ENCODE peak calls at places on chromosomes 5 and 9, in six cellular contexts. C is AG04450, R is AML-193, P is left kidney, N is DMS 273 treated with DMSO at 0.1 percent for 48 hours, W is GM10248. M is an unnamed sample.

GRCh38 chr5:179794575-179794974 is 789 bp downstream of the LTC4S start:
- DNase-seq in C (no peak), R (no peak), P (no peak), N (no peak), W (no peak), M (no peak)

GRCh38 chr5:56128166-56128565 is 105.0 kb downstream of the ANKRD55 start:
- DNase-seq in C (no peak), R (no peak), P (no peak), N (no peak), W (no peak), M (no peak)

GRCh38 chr9:8733096-8733954 is 933.7 kb upstream of the DMAC1 start:
- DNase-seq in C (no peak), R (no peak), P (peak), N (peak), W (no peak), M (no peak)

GRCh38 chr9:133269537-133270357 is 5.3 kb downstream of the ABO start:
- DNase-seq in C (no peak), R (no peak), P (peak), N (no peak), W (no peak), M (no peak)

GRCh38 chr9:14212116-14212515 is 101.8 kb downstream of the NFIB start:
- DNase-seq in C (peak), R (no peak), P (no peak), N (no peak), W (no peak), M (no peak)

GRCh38 chr9:17322882-17323864 is 188.3 kb downstream of the CNTLN start:
- DNase-seq in C (no peak), R (no peak), P (peak), N (peak), W (no peak), M (no peak)

GRCh38 chr9:129888809-129889460 is 53.7 kb downstream of the USP20 start:
- DNase-seq in C (no peak), R (no peak), P (no peak), N (no peak), W (peak), M (peak)

GRCh38 chr5:90565491-90565890 is 6.9 kb downstream of the ADGRV1 start:
- DNase-seq in C (no peak), R (no peak), P (no peak), N (no peak), W (no peak), M (no peak)

GRCh38 chr9:94693485-94694191 is 32.9 kb upstream of the AOPEP start:
- DNase-seq in C (no peak), R (no peak), P (no peak), N (no peak), W (no peak), M (no peak)

GRCh38 chr9:128175743-128176142 is 15.6 kb downstream of the CIZ1 start:
- DNase-seq in C (no peak), R (no peak), P (no peak), N (no peak), W (no peak), M (no peak)

GRCh38 chr5:179906795-179907569 is 715 bp downstream of the TBC1D9B start:
- DNase-seq in C (no peak), R (peak), P (peak), N (no peak), W (no peak), M (no peak)

GRCh38 chr9:31556667-31557463 is 827.6 kb upstream of the ACO1 start:
- DNase-seq in C (no peak), R (no peak), P (no peak), N (no peak), W (no peak), M (no peak)

GRCh38 chr5:58452566-58453258 is 7.2 kb downstream of the PLK2 start:
- DNase-seq in C (no peak), R (no peak), P (no peak), N (no peak), W (no peak), M (no peak)

GRCh38 chr9:106843361-106843760 is 19.6 kb upstream of the ZNF462 start:
- DNase-seq in C (no peak), R (no peak), P (no peak), N (no peak), W (no peak), M (no peak)

GRCh38 chr5:26761040-26761439 is 277.3 kb downstream of the CDH9 start:
- DNase-seq in C (no peak), R (no peak), P (peak), N (no peak), W (no peak), M (no peak)

GRCh38 chr5:32173394-32174010 is 617 bp downstream of the GOLPH3 start:
- DNase-seq in C (no peak), R (peak), P (peak), N (peak), W (peak), M (peak)

GRCh38 chr5:37859805-37860204 is 20.0 kb upstream of the GDNF start:
- DNase-seq in C (no peak), R (no peak), P (no peak), N (no peak), W (peak), M (no peak)

GRCh38 chr5:14490309-14490711 is 91.3 kb upstream of the OTULINL start:
- DNase-seq in C (no peak), R (no peak), P (no peak), N (no peak), W (no peak), M (no peak)

GRCh38 chr9:126471084-126471611 is 142.6 kb upstream of the LMX1B start:
- DNase-seq in C (no peak), R (peak), P (no peak), N (no peak), W (peak), M (peak)

GRCh38 chr5:175591293-175591692 is 66.6 kb upstream of the HRH2 start:
- DNase-seq in C (no peak), R (no peak), P (no peak), N (no peak), W (no peak), M (no peak)

GRCh38 chr9:114507726-114508125 is 2.5 kb upstream of the WHRN start:
- DNase-seq in C (no peak), R (peak), P (peak), N (no peak), W (peak), M (no peak)

GRCh38 chr9:81058776-81059175 is 630.6 kb downstream of the TLE1 start:
- DNase-seq in C (no peak), R (no peak), P (no peak), N (no peak), W (no peak), M (no peak)

GRCh38 chr5:176727983-176728675 is 80.8 kb downstream of the TSPAN17 start:
- DNase-seq in C (no peak), R (no peak), P (no peak), N (no peak), W (no peak), M (no peak)

GRCh38 chr5:88480766-88481499 is 212.3 kb upstream of the TMEM161B start:
- DNase-seq in C (no peak), R (no peak), P (peak), N (peak), W (no peak), M (no peak)

GRCh38 chr9:125548141-125548540 is 158.9 kb downstream of the MAPKAP1 start:
- DNase-seq in C (no peak), R (no peak), P (no peak), N (no peak), W (no peak), M (no peak)

GRCh38 chr5:433836-434235 is 9.1 kb upstream of the EXOC3 start:
- DNase-seq in C (no peak), R (no peak), P (no peak), N (no peak), W (no peak), M (no peak)

GRCh38 chr9:69036319-69036718 is 767 bp downstream of the FXN start:
- DNase-seq in C (no peak), R (no peak), P (no peak), N (no peak), W (peak), M (no peak)

GRCh38 chr9:83231039-83231438 is 168.1 kb upstream of the RASEF start:
- DNase-seq in C (no peak), R (no peak), P (no peak), N (no peak), W (no peak), M (no peak)

GRCh38 chr9:91771027-91771426 is 179.0 kb downstream of the ROR2 start:
- DNase-seq in C (peak), R (no peak), P (peak), N (peak), W (no peak), M (no peak)

GRCh38 chr5:122154491-122154890 is 25.1 kb downstream of the ZNF474 start:
- DNase-seq in C (no peak), R (no peak), P (no peak), N (no peak), W (no peak), M (no peak)

GRCh38 chr5:144203750-144204596 is 33.3 kb downstream of the KCTD16 start:
- DNase-seq in C (no peak), R (peak), P (peak), N (peak), W (peak), M (no peak)

GRCh38 chr9:110029815-110030480 is 178.0 kb downstream of the C9orf152 start:
- DNase-seq in C (no peak), R (no peak), P (no peak), N (no peak), W (no peak), M (no peak)

GRCh38 chr9:35914307-35914807 is 5.1 kb downstream of the SPAAR start:
- DNase-seq in C (no peak), R (no peak), P (peak), N (no peak), W (no peak), M (no peak)

GRCh38 chr5:173283318-173284288 is 44.6 kb downstream of the STC2 start:
- DNase-seq in C (no peak), R (no peak), P (peak), N (peak), W (peak), M (peak)